ENCODE peak calls at places on chromosomes 7 and 10, in eight cellular contexts. N is SW 1271; A is ascending aorta; S is RCC 7860; C is CD8-positive, alpha-beta T cell; U is HT-29; B is psoas muscle; L is posterior cingulate gyrus. M is an unnamed sample.

GRCh38 chr10:130021373-130021950 is 57.4 kb upstream of the EBF3 start:
- DNase-seq in N (no peak), A (no peak), S (peak), C (no peak), U (no peak), B (no peak), L (no peak), M (no peak)

GRCh38 chr10:114486938-114487814 is 82.9 kb upstream of the AFAP1L2 start:
- DNase-seq in N (no peak), A (no peak), S (no peak), C (no peak), U (no peak), B (no peak), L (no peak), M (no peak)

GRCh38 chr7:6565655-6566054 is 11.6 kb upstream of the ZDHHC4 start:
- DNase-seq in N (no peak), A (no peak), S (no peak), C (no peak), U (no peak), B (no peak), L (no peak), M (no peak)

GRCh38 chr7:159030490-159031134 is 114.1 kb downstream of the VIPR2 start:
- DNase-seq in N (no peak), A (no peak), S (no peak), C (no peak), U (peak), B (peak), L (peak), M (peak)

GRCh38 chr7:137820156-137820555 is 26.6 kb downstream of the DGKI start:
- DNase-seq in N (no peak), A (no peak), S (no peak), C (no peak), U (no peak), B (no peak), L (no peak), M (no peak)

GRCh38 chr10:129199826-129200225 is 267.2 kb upstream of the MGMT start:
- DNase-seq in N (no peak), A (no peak), S (no peak), C (no peak), U (no peak), B (no peak), L (no peak), M (no peak)

GRCh38 chr7:100509213-100509612 is 25.5 kb downstream of the NYAP1 start:
- DNase-seq in N (no peak), A (no peak), S (peak), C (no peak), U (no peak), B (no peak), L (peak), M (no peak)

GRCh38 chr7:107212719-107213118 is 43.9 kb downstream of the HBP1 start:
- DNase-seq in N (no peak), A (no peak), S (no peak), C (no peak), U (no peak), B (no peak), L (no peak), M (no peak)

GRCh38 chr7:151181011-151181431 is 6.0 kb downstream of the ASB10 start:
- DNase-seq in N (no peak), A (no peak), S (no peak), C (no peak), U (no peak), B (peak), L (no peak), M (no peak)

GRCh38 chr10:50512743-50513416 is 110.9 kb downstream of the SGMS1 start:
- DNase-seq in N (no peak), A (no peak), S (no peak), C (no peak), U (no peak), B (no peak), L (no peak), M (no peak)